ENCODE peak calls at places on chromosomes 12 and 14, in five cellular contexts. T, Z, L, V and U are unnamed samples. For H3K4me1, the result is how much of the 10 kb centered on the place peaks cover.

GRCh38 chr12:51187370-51187987 is 14.5 kb upstream of the TFCP2 start:
- DNase-seq in T (no peak), Z (no peak), L (no peak), V (no peak), U (no peak)

GRCh38 chr12:13250416-13250815 is 53.9 kb downstream of the EMP1 start:
- DNase-seq in T (no peak), Z (no peak), L (no peak), V (no peak), U (no peak)

GRCh38 chr12:14886271-14886670 is 617 bp upstream of the MGP start:
- DNase-seq in T (no peak), Z (no peak), L (no peak), V (no peak), U (no peak)

GRCh38 chr12:127393896-127394295 is 873.1 kb upstream of the TMEM132C start:
- DNase-seq in T (no peak), Z (no peak), L (no peak), V (no peak), U (no peak)

GRCh38 chr14:55804198-55804553 is 224.2 kb downstream of the KTN1 start:
- DNase-seq in T (no peak), Z (no peak), L (no peak), V (no peak), U (no peak)

GRCh38 chr12:107477946-107478610 is 207.5 kb upstream of the PWP1 start:
- DNase-seq in T (no peak), Z (no peak), L (no peak), V (no peak), U (no peak)

GRCh38 chr12:12819752-12820311 is 6.7 kb downstream of the DDX47 start:
- DNase-seq in T (no peak), Z (peak), L (no peak), V (peak), U (no peak)

GRCh38 chr12:92055877-92056276 is 89.8 kb downstream of the BTG1 start:
- DNase-seq in T (peak), Z (no peak), L (no peak), V (no peak), U (no peak)

GRCh38 chr12:95385246-95385645 is 88.7 kb upstream of the METAP2 start:
- DNase-seq in T (no peak), Z (no peak), L (peak), V (peak), U (no peak)

GRCh38 chr14:32073537-32074189 is 3.4 kb upstream of the ARHGAP5 start:
- DNase-seq in T (peak), Z (peak), L (peak), V (no peak), U (peak)

GRCh38 chr12:29742646-29743045 is 41.1 kb downstream of the TMTC1 start:
- DNase-seq in T (no peak), Z (no peak), L (no peak), V (no peak), U (peak)

GRCh38 chr12:66044731-66045130 is 85.8 kb downstream of the LLPH start:
- DNase-seq in T (no peak), Z (no peak), L (no peak), V (no peak), U (no peak)

GRCh38 chr12:103807561-103808238 is 33.3 kb downstream of the NT5DC3 start:
- DNase-seq in T (no peak), Z (no peak), L (no peak), V (no peak), U (no peak)

DNA sequence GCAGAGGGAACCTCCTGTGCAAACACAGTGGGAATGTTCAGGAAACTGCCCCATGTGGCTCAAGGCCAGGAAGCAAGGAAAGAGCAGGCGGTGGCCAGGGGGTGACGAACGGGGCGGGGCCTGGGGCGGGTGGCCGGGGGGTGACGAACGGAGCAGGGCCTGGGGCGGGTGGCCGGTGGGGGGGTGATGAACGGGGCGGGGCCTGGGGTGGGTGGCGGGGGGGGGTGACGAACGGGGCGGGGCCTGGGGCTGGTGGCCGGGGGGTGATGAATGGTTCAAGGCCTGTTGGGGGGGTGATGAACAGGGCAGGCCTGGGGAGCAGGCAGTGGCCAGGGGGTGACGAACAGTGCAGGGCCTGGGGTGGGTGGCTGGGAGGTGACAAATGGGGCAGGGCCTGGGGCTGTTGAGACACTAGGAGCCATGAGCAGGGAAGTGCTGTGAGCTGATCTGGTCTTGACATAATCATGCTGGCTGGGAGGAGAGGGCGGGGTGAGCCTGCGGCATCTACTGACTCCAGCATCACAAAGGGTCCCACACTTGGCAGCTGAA is 62.7 kb upstream of the FBRSL1 start:
- DNase-seq in T (no peak), Z (no peak), L (no peak), V (no peak), U (no peak)
- H3K4me1 ChIP-seq in T (under half), Z (under half), L (under half), V (under half), U (under half)

GRCh38 chr12:39685854-39686608 is 66.4 kb upstream of the ABCD2 start:
- DNase-seq in T (no peak), Z (no peak), L (no peak), V (no peak), U (no peak)

DNA sequence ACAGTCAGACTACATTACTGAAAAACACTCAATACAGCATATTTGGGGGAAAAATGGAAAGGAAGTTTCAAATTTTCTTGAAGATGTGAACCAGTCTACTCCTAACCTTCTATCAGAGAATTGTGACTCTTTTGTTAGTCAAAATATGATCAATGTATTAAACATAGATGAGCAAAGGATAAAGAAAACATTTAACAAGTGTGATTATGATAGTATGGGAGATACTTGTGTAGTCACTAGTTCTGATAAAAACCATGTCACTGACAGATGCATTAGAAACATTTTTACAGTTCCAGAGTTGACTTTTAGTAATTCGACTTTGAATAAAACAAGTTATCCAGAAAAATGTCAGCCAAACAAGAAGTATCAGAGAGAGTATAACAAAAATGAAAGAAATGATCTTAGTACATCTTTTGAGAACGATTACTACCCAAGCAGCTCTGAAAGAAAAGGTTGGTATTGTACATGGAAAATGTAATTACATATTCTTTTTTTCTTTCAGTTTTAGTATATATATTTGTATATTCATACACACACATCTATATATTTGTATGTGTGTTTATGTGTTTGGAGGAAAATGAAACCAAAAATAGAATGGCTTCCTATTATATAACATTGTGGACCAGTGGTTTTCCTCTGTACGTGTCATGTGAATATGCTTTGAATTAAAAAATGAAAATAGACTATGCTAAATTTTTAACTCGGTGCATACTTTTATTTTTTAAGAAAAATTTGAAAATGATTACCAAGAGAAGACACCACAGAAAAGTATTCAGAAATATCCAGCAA is 63.3 kb upstream of the ABCD2 start:
- DNase-seq in T (no peak), Z (no peak), L (no peak), V (no peak), U (no peak)
- H3K4me3 ChIP-seq in T (peak), Z (no peak), L (no peak), V (no peak), U (no peak)

DNA sequence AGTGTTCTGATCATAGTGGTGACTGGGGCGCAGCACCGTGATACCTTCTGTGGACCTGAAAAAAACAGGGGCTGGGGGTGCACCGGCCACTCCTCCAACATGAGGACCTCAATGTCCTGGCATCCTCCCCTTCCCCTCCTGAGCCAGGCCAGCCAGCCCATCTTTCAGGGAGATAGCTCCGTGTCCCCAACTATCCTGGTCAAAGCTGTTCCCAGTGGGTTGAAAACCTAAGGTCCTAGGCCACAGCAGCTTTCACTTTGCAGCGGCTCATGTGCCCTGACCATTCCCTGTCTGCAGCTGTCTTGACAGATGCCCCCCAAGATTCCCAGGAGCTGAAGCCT is 75.7 kb downstream of the BCL11B start:
- DNase-seq in T (no peak), Z (no peak), L (no peak), V (no peak), U (no peak)
- H3K4me1 ChIP-seq in T (half or more), Z (under half), L (under half), V (under half), U (under half)

DNA sequence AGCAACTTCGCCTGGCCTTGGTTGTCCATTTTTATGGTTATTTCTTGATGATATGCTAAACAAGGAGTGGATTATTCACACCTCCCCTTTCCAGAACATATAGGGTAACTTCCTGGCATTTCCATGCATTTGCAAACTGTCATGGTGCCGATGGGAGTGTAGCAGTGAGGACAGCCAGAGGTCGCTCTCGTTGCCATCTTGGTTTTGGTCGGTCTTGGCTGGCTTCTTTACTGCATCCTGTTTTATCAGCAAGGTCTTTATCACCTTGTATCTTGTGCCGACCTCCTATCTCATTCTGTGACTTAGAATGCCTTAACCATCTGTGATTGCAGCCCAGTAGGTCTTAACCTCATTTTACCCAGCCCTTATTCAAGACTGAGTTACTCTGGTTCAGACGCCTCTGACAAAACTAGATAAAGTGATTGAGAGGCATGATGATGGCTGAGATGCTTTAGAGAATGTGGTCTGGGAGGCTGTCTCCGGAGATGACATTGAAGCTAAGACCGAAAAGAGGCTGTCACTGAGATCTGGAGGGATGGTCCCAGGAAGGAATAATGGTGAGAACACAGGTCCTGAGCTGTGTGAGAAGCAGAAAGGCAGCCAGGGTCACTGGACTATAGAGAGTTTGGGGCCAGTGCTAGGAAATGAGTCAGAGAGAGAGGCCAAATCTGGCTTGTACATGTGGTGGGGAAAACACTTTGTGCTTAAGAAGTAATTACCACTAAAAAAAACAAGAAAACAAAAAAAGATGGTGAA is 2.9 kb downstream of the GLT1D1 start:
- DNase-seq in T (no peak), Z (no peak), L (no peak), V (no peak), U (no peak)
- H3K4me3 ChIP-seq in T (no peak), Z (no peak), L (no peak), V (no peak), U (no peak)

DNA sequence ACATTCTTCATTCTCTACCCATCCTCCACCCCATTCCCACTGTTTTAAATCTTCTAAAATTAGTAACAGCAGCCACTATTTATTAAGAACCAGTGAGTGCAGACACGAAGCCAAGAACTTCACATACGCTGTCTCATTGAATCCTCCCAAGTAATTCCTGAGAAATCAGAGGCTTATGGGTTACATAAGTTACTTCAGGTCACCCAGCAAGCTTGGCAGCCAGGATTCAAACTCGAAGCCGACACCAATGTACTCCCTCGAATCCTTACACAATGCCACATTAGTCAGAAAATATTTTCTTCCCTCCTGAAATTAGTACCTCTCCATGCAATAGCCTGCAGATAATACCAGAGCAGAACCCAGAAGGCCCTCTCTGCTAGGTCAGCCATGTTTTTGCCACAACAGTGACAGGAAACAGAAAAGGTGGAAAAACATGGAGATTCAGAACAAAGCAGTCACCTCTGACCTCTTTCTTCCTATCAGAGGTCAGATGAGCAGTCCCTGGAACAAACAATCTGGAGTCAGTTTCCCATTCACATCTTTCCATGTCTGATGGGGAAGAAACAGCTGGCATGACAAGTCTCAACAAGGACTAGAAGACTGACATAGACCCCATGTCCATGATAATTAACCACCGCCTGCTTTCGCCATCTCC is 16.4 kb downstream of the NID2 start:
- DNase-seq in T (no peak), Z (no peak), L (no peak), V (peak), U (no peak)
- H3K4me1 ChIP-seq in T (under half), Z (under half), L (under half), V (under half), U (under half)

GRCh38 chr14:105485720-105486332 is 860 bp upstream of the CRIP1 start:
- DNase-seq in T (peak), Z (peak), L (no peak), V (no peak), U (peak)
- H3K4me3 ChIP-seq in T (no peak), Z (peak), L (no peak), V (no peak), U (no peak)

DNA sequence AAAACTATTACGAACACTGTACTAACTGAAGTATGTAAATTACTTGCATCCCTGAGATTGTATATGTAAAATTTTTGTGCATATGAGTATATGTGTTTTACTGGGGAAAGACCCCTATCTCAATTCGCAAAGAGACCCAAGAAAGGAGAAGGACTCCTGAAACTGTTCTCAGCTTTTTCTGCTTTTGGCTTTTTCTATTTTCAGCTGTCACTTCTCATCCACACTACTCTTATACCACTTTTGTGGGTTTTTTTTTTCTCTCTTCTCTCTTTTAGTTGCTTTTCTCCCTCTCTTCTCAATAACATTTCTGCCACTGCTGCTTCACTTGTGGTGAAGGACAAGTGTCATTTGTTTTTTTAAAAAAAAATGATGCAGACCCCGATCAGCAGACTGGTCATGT is 39.8 kb downstream of the NIN start:
- DNase-seq in T (no peak), Z (no peak), L (no peak), V (no peak), U (no peak)
- H3K4me1 ChIP-seq in T (half or more), Z (under half), L (under half), V (under half), U (under half)

DNA sequence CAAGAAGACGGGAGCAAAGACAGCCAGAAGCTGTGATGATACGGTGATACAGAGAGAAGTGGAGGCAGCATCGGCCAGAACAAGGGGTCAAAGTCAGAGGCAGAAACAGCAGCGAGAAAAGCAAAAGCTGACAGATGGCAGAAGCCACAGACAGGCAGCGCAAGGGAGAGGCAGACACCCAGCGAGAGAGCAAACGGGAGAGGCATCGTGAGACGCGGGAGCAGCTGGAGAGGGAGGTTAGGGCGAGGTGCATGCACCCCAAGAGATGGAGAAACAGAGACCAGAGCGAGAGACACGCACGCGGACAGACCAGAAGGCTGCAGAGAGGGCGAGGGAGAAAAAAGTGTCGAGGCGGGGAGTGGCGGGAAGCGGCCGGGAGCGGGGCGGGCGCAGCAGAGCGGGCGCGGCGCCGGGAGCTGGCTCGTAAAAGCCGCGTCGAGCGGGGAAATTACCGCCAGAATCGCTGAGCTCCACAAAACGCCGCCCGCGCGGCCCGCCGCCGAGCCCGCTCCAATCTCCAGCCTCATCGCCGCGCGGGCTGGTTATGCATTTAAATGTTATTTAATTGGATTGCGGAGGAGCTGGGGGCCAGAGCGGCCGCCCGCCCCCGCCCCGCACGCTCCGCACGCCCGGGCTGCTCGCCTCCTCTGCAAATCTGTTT is 15.6 kb downstream of the SMUG1 start:
- DNase-seq in T (no peak), Z (no peak), L (peak), V (peak), U (peak)
- H3K4me3 ChIP-seq in T (peak), Z (peak), L (peak), V (peak), U (peak)